ENCODE peak calls at places on chromosomes 5 and 9, in seven cellular contexts. V is OCI-LY7, L is ovary, R is PC-9, W is PC-3, G is neural progenitor cell, D is astrocyte. X is an unnamed sample.

GRCh38 chr5:96256795-96257470 is 176.1 kb downstream of the PCSK1 start:
- DNase-seq in V (peak; percentile 8), L (no peak), R (no peak), W (peak; percentile 41), G (peak; percentile 39), D (peak; percentile 96), X (peak; percentile 42)

GRCh38 chr5:123708074-123708806 is 196.3 kb downstream of the CSNK1G3 start:
- DNase-seq in V (no peak), L (no peak), R (peak; percentile 39), W (peak; percentile 83), G (no peak), D (peak; percentile 88), X (peak; percentile 43)

GRCh38 chr9:77731930-77732329 is 83.8 kb upstream of the GNA14 start:
- DNase-seq in V (no peak), L (no peak), R (no peak), W (no peak), G (no peak), D (no peak), X (no peak)

GRCh38 chr5:172802013-172802584 is 31.1 kb upstream of the DUSP1 start:
- DNase-seq in V (no peak), L (no peak), R (no peak), W (no peak), G (no peak), D (no peak), X (no peak)

GRCh38 chr9:122389799-122390481 is 19.1 kb downstream of the PTGS1 start:
- DNase-seq in V (peak; percentile 82), L (no peak), R (no peak), W (peak; percentile 47), G (no peak), D (peak; percentile 36), X (no peak)

GRCh38 chr5:147939431-147940114 is 33.2 kb upstream of the C5orf46 start:
- DNase-seq in V (no peak), L (no peak), R (no peak), W (peak; percentile 83), G (no peak), D (no peak), X (peak; percentile 25)

GRCh38 chr9:27377147-27377807 is 80.3 kb upstream of the EQTN start:
- DNase-seq in V (peak; percentile 53), L (no peak), R (no peak), W (peak; percentile 38), G (no peak), D (no peak), X (no peak)

GRCh38 chr5:15634771-15635347 is 134.9 kb downstream of the FBXL7 start:
- DNase-seq in V (no peak), L (no peak), R (no peak), W (no peak), G (no peak), D (peak; percentile 11), X (no peak)

DNA sequence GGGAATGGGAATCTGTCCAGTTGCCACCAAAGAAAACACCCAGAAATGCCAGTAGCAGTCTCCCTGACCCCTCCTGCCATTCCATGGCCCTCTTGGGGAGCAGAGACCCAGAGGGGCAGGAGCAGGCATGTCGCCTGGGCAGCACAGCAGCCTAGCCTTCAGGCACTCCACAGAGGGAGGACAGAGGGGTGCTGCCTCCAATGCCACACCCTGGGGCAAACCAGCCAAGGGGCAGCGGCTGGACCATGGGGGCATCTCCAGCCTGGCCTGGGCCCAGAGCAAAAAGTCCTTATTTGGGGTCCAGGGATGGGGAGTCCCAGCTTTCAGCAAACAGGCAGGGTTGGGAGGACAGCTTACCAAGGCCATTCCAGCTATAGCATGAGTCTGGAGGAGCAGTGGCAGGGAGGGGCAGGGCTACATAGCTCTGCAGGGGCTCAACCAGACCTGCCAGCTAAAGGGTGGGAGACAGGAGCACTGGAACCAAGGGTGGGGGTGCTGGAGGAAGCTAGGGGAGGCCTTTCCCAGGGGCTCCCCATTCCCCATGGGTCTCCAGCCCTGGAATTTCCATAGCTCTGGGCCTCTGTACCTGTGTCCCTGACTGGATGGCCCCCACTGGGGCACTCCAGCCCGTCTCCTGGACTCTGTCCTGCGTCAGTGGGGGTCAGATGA is 6.7 kb downstream of the BRD3 start:
- DNase-seq in V (no peak), L (no peak), R (no peak), W (no peak), G (peak; percentile 1), D (no peak), X (no peak)
- H3K4me1 ChIP-seq in V (peaks cover 22% of the 10 kb centered on the region), L (peaks cover 47% of the 10 kb centered on the region), R (peaks cover 23% of the 10 kb centered on the region), W (peaks cover 35% of the 10 kb centered on the region), G (peaks cover 44% of the 10 kb centered on the region), D (peaks cover 47% of the 10 kb centered on the region), X (peaks cover 26% of the 10 kb centered on the region)

DNA sequence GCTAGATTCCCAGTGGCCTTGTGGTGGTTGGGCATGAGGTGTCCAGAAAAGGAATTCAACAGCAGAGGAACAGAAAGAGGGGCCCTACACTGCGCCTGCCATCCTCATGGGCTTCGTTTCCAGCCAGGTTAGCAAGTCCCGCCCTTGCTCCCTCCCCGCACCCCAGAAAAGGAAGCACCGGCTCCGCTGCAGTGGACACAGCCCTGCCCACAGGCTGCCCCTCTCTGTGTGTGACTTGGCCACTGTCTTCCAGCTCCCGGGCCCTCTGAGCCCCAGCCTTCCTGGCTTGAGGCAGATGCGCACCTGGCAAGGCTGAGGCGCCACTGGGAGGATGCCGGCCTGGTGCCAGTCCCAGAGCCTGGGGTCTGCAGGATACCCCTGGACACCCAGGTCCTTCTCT is 305.0 kb upstream of the IRX4 start:
- DNase-seq in V (no peak), L (no peak), R (no peak), W (no peak), G (no peak), D (no peak), X (no peak)
- H3K4me1 ChIP-seq in V (no peaks in the 10 kb centered on the region), L (peaks cover 2% of the 10 kb centered on the region), R (no peaks in the 10 kb centered on the region), W (no peaks in the 10 kb centered on the region), G (no peaks in the 10 kb centered on the region), D (no peaks in the 10 kb centered on the region), X (no peaks in the 10 kb centered on the region)

DNA sequence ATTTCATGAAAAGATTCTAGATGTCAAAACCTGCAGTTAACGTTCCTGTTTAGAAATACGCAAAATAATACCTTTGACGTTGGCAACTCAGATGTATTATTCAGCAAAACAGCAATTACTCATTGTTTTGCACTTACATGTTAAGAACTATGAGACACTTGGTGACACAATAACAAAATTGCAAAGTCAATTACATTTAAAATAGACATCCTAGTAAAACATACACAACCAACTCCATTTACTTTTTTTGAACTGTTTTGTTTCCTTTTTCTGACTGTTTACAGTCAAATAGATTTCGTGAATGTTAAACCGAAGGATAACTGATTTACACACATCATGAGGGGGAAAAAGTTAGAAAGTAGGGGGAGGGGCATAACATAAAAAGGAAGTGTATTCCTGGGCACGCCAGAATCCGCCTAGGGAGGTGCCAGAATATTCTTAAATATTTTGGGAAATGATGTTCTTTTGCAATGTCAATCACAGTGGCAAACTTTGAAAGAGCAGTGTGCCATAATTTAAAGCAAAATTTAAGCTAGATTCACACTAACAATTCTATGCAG is 220.1 kb downstream of the MEF2C start:
- DNase-seq in V (no peak), L (no peak), R (no peak), W (no peak), G (no peak), D (peak; percentile 55), X (no peak)
- H3K4me1 ChIP-seq in V (peaks cover 43% of the 10 kb centered on the region), L (no peaks in the 10 kb centered on the region), R (peaks cover 9% of the 10 kb centered on the region), W (peaks cover 8% of the 10 kb centered on the region), G (peaks cover 35% of the 10 kb centered on the region), D (peaks cover 37% of the 10 kb centered on the region), X (peaks cover 9% of the 10 kb centered on the region)

DNA sequence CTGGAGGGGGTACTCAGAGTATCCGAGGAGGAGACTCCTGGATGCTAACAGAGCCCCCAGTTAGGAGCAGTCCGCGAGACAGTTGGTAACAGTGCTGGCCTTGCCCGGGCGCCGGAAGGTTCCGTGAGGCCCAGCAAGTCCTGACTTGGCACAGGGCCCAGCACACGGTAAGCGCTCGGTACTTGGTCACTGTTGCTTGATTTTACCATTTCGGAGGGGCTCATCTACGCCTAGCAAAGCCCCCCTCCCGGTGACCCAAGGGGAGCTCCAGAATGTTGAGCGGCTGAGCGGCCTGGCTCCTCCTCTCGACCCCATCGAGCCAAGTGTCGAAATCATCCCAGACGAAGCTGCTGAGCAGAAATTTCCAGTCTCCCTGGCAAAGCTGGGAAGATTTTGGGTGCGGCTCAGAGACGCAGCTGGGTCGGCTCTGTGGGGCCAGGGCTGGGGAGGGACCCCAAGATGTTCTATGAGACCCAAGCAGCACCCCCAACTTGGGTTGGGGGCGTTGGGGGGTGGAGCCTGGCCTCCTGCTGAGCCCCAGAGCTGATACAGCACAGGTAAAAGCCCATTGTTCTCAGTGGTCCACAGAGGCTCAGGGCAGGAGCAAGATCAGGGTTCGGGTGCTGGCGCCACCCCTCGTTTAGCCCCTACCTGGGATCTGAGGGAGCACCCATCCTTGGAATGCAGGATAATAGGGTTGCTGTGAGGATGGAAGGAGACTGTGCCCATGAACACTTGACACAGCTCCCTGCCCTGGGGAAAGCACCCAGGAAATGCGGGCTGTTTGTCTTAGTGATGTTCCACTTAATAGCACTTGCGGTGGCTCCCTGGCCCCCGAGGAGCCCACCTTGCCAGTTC is 137.2 kb downstream of the C9orf50 start:
- DNase-seq in V (no peak), L (peak; percentile 92), R (peak; percentile 77), W (peak; percentile 72), G (peak; percentile 60), D (peak; percentile 87), X (peak; percentile 99)
- H3K4me1 ChIP-seq in V (no peaks in the 10 kb centered on the region), L (peaks cover 40% of the 10 kb centered on the region), R (peaks cover 80% of the 10 kb centered on the region), W (peaks cover 42% of the 10 kb centered on the region), G (peaks cover 52% of the 10 kb centered on the region), D (peaks cover 61% of the 10 kb centered on the region), X (peaks cover 84% of the 10 kb centered on the region)

GRCh38 chr5:107470007-107470582 is 200.6 kb downstream of the EFNA5 start:
- DNase-seq in V (no peak), L (no peak), R (peak; percentile 84), W (peak; percentile 55), G (no peak), D (peak; percentile 77), X (no peak)

GRCh38 chr5:107474361-107474723 is 196.4 kb downstream of the EFNA5 start:
- DNase-seq in V (no peak), L (no peak), R (no peak), W (no peak), G (no peak), D (no peak), X (no peak)

GRCh38 chr5:107469485-107469884 is 201.3 kb downstream of the EFNA5 start:
- DNase-seq in V (no peak), L (no peak), R (peak; percentile 98), W (peak; percentile 86), G (no peak), D (peak; percentile 96), X (peak; percentile 84)

GRCh38 chr5:107474724-107475489 is 195.8 kb downstream of the EFNA5 start:
- DNase-seq in V (no peak), L (no peak), R (peak; percentile 95), W (peak; percentile 67), G (no peak), D (no peak), X (no peak)

DNA sequence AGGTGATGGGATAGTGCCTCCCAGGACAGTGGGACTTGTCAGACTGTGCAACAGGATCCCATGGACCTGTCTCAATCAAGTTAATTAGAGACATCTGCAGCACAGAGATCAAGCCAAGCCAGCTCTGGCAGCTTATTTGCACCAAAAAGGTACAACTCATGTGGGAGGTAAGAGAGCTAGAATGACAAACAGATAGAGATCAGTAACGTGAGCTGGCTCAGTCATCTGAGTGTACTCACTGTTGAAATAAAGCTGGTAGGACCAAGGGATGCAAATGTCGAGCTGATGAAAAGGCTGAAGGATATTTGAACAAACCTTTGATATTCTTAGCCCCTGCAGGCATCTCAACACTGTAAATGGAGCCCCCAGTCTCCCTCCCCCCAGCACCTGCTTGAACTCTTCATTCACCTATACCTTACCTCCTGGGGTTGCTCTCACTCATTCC is 198.1 kb downstream of the EFNA5 start:
- DNase-seq in V (no peak), L (no peak), R (peak; percentile 79), W (peak; percentile 63), G (no peak), D (no peak), X (no peak)
- H3K4me1 ChIP-seq in V (peaks cover 58% of the 10 kb centered on the region), L (no peaks in the 10 kb centered on the region), R (peaks cover 95% of the 10 kb centered on the region), W (peaks cover 84% of the 10 kb centered on the region), G (peaks cover 76% of the 10 kb centered on the region), D (peaks cover 18% of the 10 kb centered on the region), X (peaks cover 11% of the 10 kb centered on the region)

X was measured in adipocyte.